ENCODE peak calls at places on chromosomes 12 and 14, in seven cellular contexts. N, G, T, S, R, Y and F are unnamed samples.

GRCh38 chr14:92382677-92383076 is 59.7 kb downstream of the SLC24A4 start:
- DNase-seq in N (no peak), G (no peak), T (no peak), R (no peak), Y (no peak), S (no peak), F (no peak)

GRCh38 chr14:69242311-69243224 is 17.4 kb upstream of the GALNT16 start:
- DNase-seq in Y (peak), R (peak), G (peak), T (no peak), N (peak), S (peak), F (peak)

GRCh38 chr14:96086574-96087077 is 47.5 kb downstream of the C14orf132 start:
- DNase-seq in Y (no peak), N (no peak), R (peak), G (no peak), T (no peak), S (peak), F (no peak)

GRCh38 chr12:117501470-117501869 is 140.0 kb upstream of the NOS1 start:
- DNase-seq in T (no peak), R (no peak), S (no peak), Y (no peak), G (no peak), N (no peak), F (no peak)

GRCh38 chr12:118641249-118641648 is 264.9 kb downstream of the SUDS3 start:
- DNase-seq in G (no peak), R (no peak), T (no peak), N (no peak), S (no peak), Y (no peak), F (no peak)

GRCh38 chr12:83996671-83997070 is 915.9 kb downstream of the SLC6A15 start:
- DNase-seq in G (peak), N (no peak), T (no peak), S (no peak), R (no peak), Y (no peak), F (no peak)

GRCh38 chr12:6167327-6168280 is 32.6 kb upstream of the CD9 start:
- DNase-seq in R (peak), T (peak), S (peak), Y (no peak), G (peak), N (peak), F (peak)

GRCh38 chr14:75520852-75521251 is 1.4 kb upstream of the BATF start:
- DNase-seq in S (no peak), Y (no peak), R (no peak), G (no peak), T (no peak), N (no peak), F (no peak)

GRCh38 chr14:69850086-69850735 is 29.0 kb upstream of the SMOC1 start:
- DNase-seq in R (no peak), S (no peak), Y (no peak), G (no peak), N (no peak), T (no peak), F (no peak)

GRCh38 chr14:61360796-61361526 is 39.6 kb downstream of the PRKCH start:
- DNase-seq in Y (no peak), T (no peak), R (no peak), G (no peak), S (no peak), N (no peak), F (no peak)

GRCh38 chr14:77290705-77291104 is 19.7 kb upstream of the NGB start:
- DNase-seq in Y (no peak), G (no peak), N (no peak), R (no peak), S (peak), T (no peak), F (no peak)

GRCh38 chr12:89682284-89682683 is 26.4 kb downstream of the ATP2B1 start:
- DNase-seq in T (no peak), Y (no peak), S (no peak), N (no peak), R (no peak), G (no peak), F (no peak)

GRCh38 chr12:69873429-69873828 is 48.4 kb downstream of the MYRFL start:
- DNase-seq in G (no peak), T (no peak), N (no peak), R (no peak), Y (no peak), S (peak), F (no peak)

GRCh38 chr12:88411689-88412088 is 168.6 kb downstream of the KITLG start:
- DNase-seq in S (no peak), G (no peak), Y (no peak), N (no peak), T (no peak), R (no peak), F (no peak)

GRCh38 chr12:32454075-32454474 is 54.7 kb downstream of the FGD4 start:
- DNase-seq in N (no peak), S (peak), Y (no peak), R (no peak), T (no peak), G (no peak), F (no peak)

GRCh38 chr12:109467978-109468676 is 9.0 kb downstream of the KCTD10 start:
- DNase-seq in Y (no peak), R (no peak), T (no peak), N (no peak), G (no peak), S (no peak), F (no peak)

GRCh38 chr12:55927588-55928502 is at the start of gene PYM1:
- DNase-seq in N (peak), S (peak), T (peak), G (no peak), R (peak), Y (peak), F (no peak)

GRCh38 chr12:26791328-26791791 is 41.6 kb downstream of the ITPR2 start:
- DNase-seq in N (no peak), R (no peak), S (peak), T (no peak), Y (no peak), G (peak), F (no peak)

GRCh38 chr14:81401420-81402122 is 1.4 kb upstream of the STON2 start:
- DNase-seq in Y (no peak), N (no peak), R (no peak), T (no peak), G (peak), S (peak), F (peak)

GRCh38 chr12:132527883-132528264 is 37.9 kb downstream of the FBRSL1 start:
- DNase-seq in T (no peak), R (no peak), Y (no peak), N (no peak), G (no peak), S (no peak), F (no peak)